ENCODE peak calls at places on chromosome 16, in six cellular contexts. G is stimulated activated CD4-positive, alpha-beta T cell treated with anti-CD3 and anti-CD28 coated beads, TNF-alpha, amount 100 ng/mL, for 48 hours; P is BE2C; C is MCF 10A; H is SK-N-SH; R is activated naive CD4-positive, alpha-beta T cell. Q is an unnamed sample.

GRCh38 chr16:22035094-22035675 is 27.3 kb downstream of the MOSMO start:
- DNase-seq in G (no peak), P (no peak), C (no peak), H (no peak), R (no peak), Q (no peak)

GRCh38 chr16:20762404-20763123 is 1.2 kb upstream of the ACSM3 start:
- DNase-seq in G (no peak), P (no peak), C (no peak), H (no peak), R (no peak), Q (no peak)

GRCh38 chr16:29816694-29817441 is 916 bp downstream of the PAGR1 start:
- DNase-seq in G (peak), P (peak), C (peak), H (peak), R (peak), Q (no peak)

GRCh38 chr16:81519298-81520150 is 74.9 kb downstream of the CMIP start:
- DNase-seq in G (no peak), P (no peak), C (no peak), H (no peak), R (no peak), Q (no peak)

GRCh38 chr16:89357055-89357454 is 133.3 kb downstream of the ANKRD11 start:
- DNase-seq in G (peak), P (no peak), C (peak), H (no peak), R (peak), Q (no peak)

GRCh38 chr16:53743149-53743566 is 39.2 kb downstream of the FTO start:
- DNase-seq in G (no peak), P (peak), C (peak), H (no peak), R (no peak), Q (no peak)

GRCh38 chr16:22092143-22092933 is at the start of gene VWA3A:
- DNase-seq in G (no peak), P (no peak), C (no peak), H (no peak), R (no peak), Q (no peak)

GRCh38 chr16:29664133-29664912 is 1.3 kb downstream of the SPN start:
- DNase-seq in G (no peak), P (no peak), C (no peak), H (no peak), R (peak), Q (no peak)

GRCh38 chr16:55622302-55622701 is 33.5 kb upstream of the SLC6A2 start:
- DNase-seq in G (no peak), P (no peak), C (no peak), H (no peak), R (no peak), Q (no peak)

GRCh38 chr16:370443-370842 is at the start of gene MRPL28:
- DNase-seq in G (peak), P (peak), C (peak), H (peak), R (peak), Q (peak)

GRCh38 chr16:70777973-70778406 is 23.0 kb downstream of the VAC14 start:
- DNase-seq in G (no peak), P (peak), C (peak), H (no peak), R (no peak), Q (no peak)

GRCh38 chr16:77897038-77897437 is 108.7 kb downstream of the VAT1L start:
- DNase-seq in G (no peak), P (no peak), C (peak), H (peak), R (no peak), Q (no peak)

Q was measured in cerebellar nuclear complex.